ENCODE peak calls at places on chromosomes 13 and 19, in eight cellular contexts. I, W, J, M, G, V, O and B are unnamed samples.
A peak's percentile ranks its signal among the peaks of the same experiment; 100 is the strongest.

GRCh38 chr19:12940897-12941296 is 2.5 kb downstream of the CALR start:
- DNase-seq in I (peak; percentile 54), W (no peak), J (no peak), M (no peak), G (no peak), V (no peak), O (no peak), B (no peak)

GRCh38 chr13:47508518-47509228 is 492.4 kb downstream of the SUCLA2 start:
- DNase-seq in I (no peak), W (no peak), J (no peak), M (no peak), G (no peak), V (no peak), O (no peak), B (no peak)

GRCh38 chr13:112735791-112736190 is 46.0 kb downstream of the ATP11A start:
- DNase-seq in I (no peak), W (no peak), J (no peak), M (no peak), G (no peak), V (no peak), O (no peak), B (no peak)

GRCh38 chr19:17778621-17779280 is 16.2 kb upstream of the B3GNT3 start:
- DNase-seq in I (no peak), W (no peak), J (no peak), M (no peak), G (no peak), V (no peak), O (no peak), B (no peak)

GRCh38 chr13:79966502-79966901 is 374.4 kb downstream of the SPRY2 start:
- DNase-seq in I (no peak), W (peak; percentile 9), J (no peak), M (no peak), G (no peak), V (no peak), O (no peak), B (no peak)

GRCh38 chr13:42836930-42837329 is 55.5 kb downstream of the FAM216B start:
- DNase-seq in I (no peak), W (peak; percentile 9), J (no peak), M (peak; percentile 4), G (no peak), V (no peak), O (no peak), B (peak; percentile 19)

GRCh38 chr13:40024962-40025714 is 369.7 kb downstream of the COG6 start:
- DNase-seq in I (no peak), W (no peak), J (no peak), M (no peak), G (no peak), V (no peak), O (no peak), B (no peak)

GRCh38 chr19:13102666-13103584 is at the start of gene LYL1:
- DNase-seq in I (peak; percentile 96), W (peak; percentile 18), J (peak; percentile 45), M (no peak), G (peak; percentile 77), V (no peak), O (peak; percentile 98), B (peak; percentile 98)

GRCh38 chr13:108281941-108282340 is 12.4 kb downstream of the TNFSF13B start:
- DNase-seq in I (peak; percentile 42), W (no peak), J (no peak), M (no peak), G (no peak), V (no peak), O (no peak), B (no peak)

GRCh38 chr13:109881347-109881725 is 95.0 kb upstream of the IRS2 start:
- DNase-seq in I (no peak), W (no peak), J (no peak), M (no peak), G (no peak), V (no peak), O (no peak), B (no peak)

GRCh38 chr19:50230379-50231351 is 27.2 kb downstream of the MYH14 start:
- DNase-seq in I (peak; percentile 22), W (no peak), J (peak; percentile 18), M (no peak), G (peak; percentile 86), V (no peak), O (no peak), B (no peak)

GRCh38 chr19:21082011-21082975 is at the start of gene ZNF714:
- DNase-seq in I (peak; percentile 94), W (peak; percentile 94), J (peak; percentile 97), M (peak; percentile 95), G (peak; percentile 86), V (peak; percentile 79), O (peak; percentile 93), B (peak; percentile 94)
- TF ChIP-seq POLR2A in I (peak; percentile 81), W (peak; percentile 49), J (peak; percentile 90), M (peak; percentile 71), G (peak; percentile 97), V (peak; percentile 88), O (peak; percentile 92), B (peak; percentile 66)

GRCh38 chr19:55559684-55560083 is 14.3 kb upstream of the SBK3 start:
- DNase-seq in I (no peak), W (no peak), J (no peak), M (no peak), G (no peak), V (no peak), O (no peak), B (no peak)

GRCh38 chr19:55567708-55568328 is 12.8 kb downstream of the ZNF579 start:
- DNase-seq in I (no peak), W (no peak), J (no peak), M (no peak), G (no peak), V (no peak), O (no peak), B (no peak)

GRCh38 chr19:55563261-55563690 is 17.4 kb downstream of the ZNF579 start:
- DNase-seq in I (no peak), W (no peak), J (no peak), M (no peak), G (no peak), V (no peak), O (no peak), B (no peak)
- TF ChIP-seq MAX in I (no peak), W (no peak), J (no peak), M (no peak), G (no peak), V (no peak), O (no peak), B (no peak)

DNA sequence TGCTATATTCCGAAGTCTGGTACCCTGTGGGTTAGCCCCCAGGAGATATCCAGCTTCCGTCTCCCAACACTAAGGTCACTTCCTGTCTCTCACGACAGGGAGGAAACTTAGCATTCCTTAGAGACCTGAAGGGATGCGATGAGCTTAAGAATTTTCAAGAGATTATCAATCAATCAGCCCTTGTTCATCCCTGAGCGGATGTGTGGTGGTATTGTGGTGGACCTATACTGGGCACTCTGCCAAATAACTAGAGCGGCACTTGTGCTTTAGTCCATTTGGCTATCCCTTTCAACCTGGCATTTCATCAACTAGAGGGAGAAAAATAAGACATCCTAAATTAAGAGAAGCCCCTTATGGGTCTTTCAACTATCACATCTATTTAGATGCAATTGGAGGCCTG is 30.9 kb upstream of the ZNF562 start:
- DNase-seq in I (no peak), W (no peak), J (no peak), M (no peak), G (no peak), V (no peak), O (no peak), B (no peak)
- TF ChIP-seq POLR2A in I (no peak), W (no peak), J (no peak), M (no peak), G (no peak), V (no peak), O (no peak), B (no peak)

GRCh38 chr13:83332751-83333150 is 549.5 kb downstream of the SLITRK1 start:
- DNase-seq in I (no peak), W (no peak), J (no peak), M (no peak), G (no peak), V (no peak), O (no peak), B (no peak)

GRCh38 chr13:83333614-83334388 is 548.5 kb downstream of the SLITRK1 start:
- DNase-seq in I (no peak), W (no peak), J (no peak), M (no peak), G (no peak), V (no peak), O (no peak), B (no peak)
- TF ChIP-seq MAX in I (no peak), W (no peak), J (no peak), M (no peak), G (no peak), V (no peak), O (no peak), B (no peak)

DNA sequence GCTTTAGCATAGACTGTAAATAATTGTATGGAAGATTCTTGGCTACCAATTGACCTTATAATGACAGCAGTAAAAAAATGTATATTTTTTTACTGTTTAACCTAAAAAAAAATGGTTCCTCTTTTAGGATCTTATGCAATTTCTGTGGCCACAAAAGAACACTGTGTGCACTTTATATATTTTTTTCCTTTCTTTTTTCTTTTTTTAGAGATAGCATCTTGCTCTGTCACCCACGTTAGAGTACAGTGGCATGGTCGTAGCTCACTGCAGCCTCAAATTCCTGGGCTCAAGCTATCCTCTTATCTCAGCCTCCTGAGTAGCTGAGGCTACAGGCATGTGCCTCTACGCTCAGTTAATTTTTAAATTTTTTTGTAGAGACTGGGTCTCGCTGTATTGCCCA is 6.1 kb downstream of the FLT3 start:
- DNase-seq in I (peak; percentile 79), W (no peak), J (no peak), M (no peak), G (no peak), V (no peak), O (no peak), B (no peak)
- TF ChIP-seq POLR2A in I (no peak), W (no peak), J (no peak), M (no peak), G (no peak), V (no peak), O (no peak), B (no peak)

GRCh38 chr13:20713751-20714150 is 10.3 kb downstream of the IL17D start:
- DNase-seq in I (peak; percentile 38), W (no peak), J (no peak), M (no peak), G (no peak), V (no peak), O (no peak), B (peak; percentile 38)
- TF ChIP-seq MAX in I (no peak), W (no peak), J (no peak), M (no peak), G (no peak), V (no peak), O (no peak), B (no peak)